ENCODE peak calls at places on chromosomes 6 and 20, in four cellular contexts. S is AG09309, X is AG04450, Q is spleen. P is an unnamed sample.

GRCh38 chr20:3710703-3711417 is 1.5 kb downstream of the SIGLEC1 start:
- DNase-seq in S (no peak), X (no peak), Q (peak; percentile 91), P (peak; percentile 52)

GRCh38 chr6:79602859-79603258 is 28.3 kb upstream of the SH3BGRL2 start:
- DNase-seq in S (no peak), X (no peak), Q (no peak), P (no peak)

GRCh38 chr6:13648850-13649249 is 33.7 kb downstream of the NOL7 start:
- DNase-seq in S (no peak), X (no peak), Q (no peak), P (no peak)

GRCh38 chr6:74931567-74931966 is 274.3 kb downstream of the COL12A1 start:
- DNase-seq in S (peak; percentile 93), X (peak; percentile 47), Q (no peak), P (no peak)

GRCh38 chr6:151494235-151494950 is 576 bp downstream of the CCDC170 start:
- DNase-seq in S (no peak), X (no peak), Q (peak; percentile 82), P (no peak)

GRCh38 chr20:15673206-15673605 is 900.0 kb downstream of the KIF16B start:
- DNase-seq in S (peak; percentile 84), X (peak; percentile 47), Q (no peak), P (no peak)

GRCh38 chr6:133646021-133646682 is 242.8 kb upstream of the TCF21 start:
- DNase-seq in S (peak; percentile 38), X (no peak), Q (no peak), P (no peak)

GRCh38 chr6:55869731-55870130 is 5.7 kb downstream of the BMP5 start:
- DNase-seq in S (no peak), X (no peak), Q (no peak), P (no peak)

GRCh38 chr6:155493694-155494143 is 38.1 kb upstream of the NOX3 start:
- DNase-seq in S (peak; percentile 99), X (peak; percentile 98), Q (no peak), P (no peak)

GRCh38 chr20:57403216-57403615 is 12.0 kb downstream of the RBM38 start:
- DNase-seq in S (no peak), X (no peak), Q (peak; percentile 73), P (peak; percentile 68)

GRCh38 chr6:34592208-34592952 is 36.3 kb upstream of the SPDEF start:
- DNase-seq in S (no peak), X (no peak), Q (no peak), P (no peak)

GRCh38 chr6:33988121-33989015 is 157.5 kb downstream of the GRM4 start:
- DNase-seq in S (no peak), X (no peak), Q (peak; percentile 45), P (no peak)

GRCh38 chr20:48738399-48739304 is 89.1 kb downstream of the PREX1 start:
- DNase-seq in S (no peak), X (no peak), Q (no peak), P (no peak)

GRCh38 chr6:125780540-125781306 is 10.0 kb upstream of the NCOA7 start:
- DNase-seq in S (no peak), X (no peak), Q (peak; percentile 88), P (no peak)

GRCh38 chr20:46568570-46569129 is 18.2 kb upstream of the OCSTAMP start:
- DNase-seq in S (peak; percentile 2), X (no peak), Q (peak; percentile 80), P (no peak)

GRCh38 chr6:12077021-12077420 is 64.9 kb downstream of the HIVEP1 start:
- DNase-seq in S (no peak), X (no peak), Q (no peak), P (no peak)

GRCh38 chr20:25623736-25624499 is at the start of gene NANP:
- DNase-seq in S (peak; percentile 90), X (peak; percentile 94), Q (peak; percentile 97), P (peak; percentile 99)
- TF ChIP-seq CTCF in S (peak; percentile 11), X (no peak), Q (no peak), P (peak; percentile 24)

DNA sequence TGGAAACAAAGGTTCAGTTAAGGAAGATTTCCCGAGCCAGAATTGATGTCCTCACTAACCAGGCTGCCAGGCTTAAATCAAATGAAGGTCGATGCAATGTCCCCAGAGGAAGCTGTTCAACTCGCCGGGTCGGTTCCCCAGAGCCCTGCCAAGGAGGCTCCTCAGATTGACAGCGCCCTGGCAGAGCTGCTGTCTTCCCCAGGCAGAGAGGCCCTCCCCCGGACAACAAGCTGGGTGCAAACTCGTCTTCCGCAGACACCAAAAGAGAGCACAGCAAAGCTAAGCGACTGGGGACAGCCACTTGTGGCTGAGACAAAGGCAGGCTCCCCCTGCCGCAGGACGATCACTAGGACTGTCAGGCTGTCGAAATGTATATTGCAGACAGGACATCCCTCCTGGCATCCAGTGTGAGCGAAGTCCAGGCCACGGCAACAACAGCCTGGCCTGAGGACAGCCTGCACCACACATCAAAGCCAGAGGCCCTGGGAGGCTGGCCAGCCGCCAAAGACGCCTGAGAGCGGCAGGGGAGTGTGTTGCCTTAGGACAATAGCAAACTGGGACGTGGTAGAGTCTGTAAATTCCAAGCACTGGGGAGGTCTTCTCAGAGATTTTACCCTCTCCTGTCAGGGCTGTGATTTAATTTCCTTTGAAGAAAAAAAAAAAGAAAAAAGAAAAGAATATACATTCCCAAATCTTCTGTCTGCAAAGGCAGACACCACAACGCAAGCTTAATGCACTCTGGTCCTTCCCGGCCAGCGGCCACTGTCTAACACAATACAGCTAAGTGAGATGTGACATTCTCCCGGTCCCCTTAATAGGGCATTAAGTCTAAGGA is 99.1 kb downstream of the HIVEP2 start:
- DNase-seq in S (peak; percentile 24), X (no peak), Q (peak; percentile 91), P (peak; percentile 95)
- TF ChIP-seq CTCF in S (no peak), X (no peak), Q (no peak), P (peak; percentile 66)

DNA sequence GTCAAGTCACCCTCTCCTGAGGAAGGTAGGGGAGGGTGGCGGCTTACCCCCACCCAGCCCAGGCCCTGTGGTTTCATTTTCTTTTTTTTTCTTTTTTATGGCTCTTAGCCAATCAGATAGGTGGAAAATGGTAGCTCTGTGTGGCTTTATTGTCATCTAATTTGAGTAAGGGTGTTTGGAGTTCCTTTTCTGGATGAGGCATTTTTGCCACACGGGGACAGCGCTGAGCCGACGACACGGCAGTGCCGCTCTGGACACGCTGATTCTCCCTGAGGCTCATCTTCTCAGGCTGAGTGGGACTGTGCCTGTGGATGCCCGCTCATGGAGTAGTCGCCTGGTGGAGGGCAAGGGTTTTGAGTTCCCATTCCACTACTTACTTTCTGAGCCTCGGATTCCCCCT is 37.6 kb upstream of the ANGPT4 start:
- DNase-seq in S (no peak), X (no peak), Q (peak; percentile 29), P (no peak)
- TF ChIP-seq CTCF in S (peak; percentile 47), X (peak; percentile 41), Q (no peak), P (peak; percentile 37)

DNA sequence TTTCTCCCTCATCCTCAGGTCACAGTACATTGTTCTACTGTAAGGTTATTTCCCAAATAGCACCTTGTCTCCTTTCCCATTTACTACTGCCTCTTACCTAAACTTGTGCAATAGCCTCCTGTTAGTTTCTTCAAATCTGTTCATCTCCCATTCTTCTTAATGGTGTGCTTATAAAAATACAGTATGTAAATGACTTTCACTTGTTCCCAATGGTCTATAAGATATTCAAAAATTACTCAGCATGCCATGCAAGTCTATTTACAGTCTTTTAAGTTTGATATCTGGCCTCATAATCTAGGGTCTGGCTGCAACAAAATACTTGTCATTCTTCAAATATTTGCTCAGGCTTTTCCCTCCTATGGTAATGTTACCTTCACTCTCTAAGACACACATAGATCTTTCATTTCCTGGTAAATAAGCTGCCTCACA is 31.5 kb upstream of the RHAG start:
- DNase-seq in S (no peak), X (no peak), Q (no peak), P (no peak)
- TF ChIP-seq CTCF in S (no peak), X (no peak), Q (no peak), P (no peak)

GRCh38 chr20:31945790-31946189 is 6.1 kb downstream of the PDRG1 start:
- DNase-seq in S (no peak), X (no peak), Q (no peak), P (no peak)

GRCh38 chr20:31948008-31948407 is 3.8 kb downstream of the PDRG1 start:
- DNase-seq in S (no peak), X (no peak), Q (no peak), P (no peak)

GRCh38 chr20:31949877-31950646 is 1.8 kb downstream of the PDRG1 start:
- DNase-seq in S (no peak), X (no peak), Q (no peak), P (no peak)

GRCh38 chr20:31943052-31943471 is 8.8 kb downstream of the PDRG1 start:
- DNase-seq in S (no peak), X (no peak), Q (no peak), P (no peak)

DNA sequence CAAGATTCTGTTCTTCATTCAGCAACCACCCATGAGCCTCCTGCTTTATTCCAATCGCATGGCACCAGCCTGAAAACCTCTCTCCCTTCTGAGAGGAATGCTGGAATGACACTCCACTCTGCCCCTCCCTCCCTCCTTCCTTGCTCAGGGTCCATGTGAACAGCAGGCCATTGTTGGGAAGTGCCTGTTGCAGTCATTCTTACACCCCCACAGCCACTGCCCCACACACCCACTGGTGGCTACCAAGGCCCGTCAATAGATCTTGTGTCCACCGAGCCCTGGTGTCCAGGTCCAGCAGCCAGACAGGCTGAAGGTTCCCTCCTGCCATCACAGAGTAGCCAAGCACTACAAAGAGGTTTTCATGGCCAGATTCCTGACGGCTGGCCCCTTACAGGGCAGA is 6.5 kb downstream of the PDRG1 start:
- DNase-seq in S (no peak), X (no peak), Q (no peak), P (no peak)
- TF ChIP-seq CTCF in S (no peak), X (no peak), Q (no peak), P (no peak)

DNA sequence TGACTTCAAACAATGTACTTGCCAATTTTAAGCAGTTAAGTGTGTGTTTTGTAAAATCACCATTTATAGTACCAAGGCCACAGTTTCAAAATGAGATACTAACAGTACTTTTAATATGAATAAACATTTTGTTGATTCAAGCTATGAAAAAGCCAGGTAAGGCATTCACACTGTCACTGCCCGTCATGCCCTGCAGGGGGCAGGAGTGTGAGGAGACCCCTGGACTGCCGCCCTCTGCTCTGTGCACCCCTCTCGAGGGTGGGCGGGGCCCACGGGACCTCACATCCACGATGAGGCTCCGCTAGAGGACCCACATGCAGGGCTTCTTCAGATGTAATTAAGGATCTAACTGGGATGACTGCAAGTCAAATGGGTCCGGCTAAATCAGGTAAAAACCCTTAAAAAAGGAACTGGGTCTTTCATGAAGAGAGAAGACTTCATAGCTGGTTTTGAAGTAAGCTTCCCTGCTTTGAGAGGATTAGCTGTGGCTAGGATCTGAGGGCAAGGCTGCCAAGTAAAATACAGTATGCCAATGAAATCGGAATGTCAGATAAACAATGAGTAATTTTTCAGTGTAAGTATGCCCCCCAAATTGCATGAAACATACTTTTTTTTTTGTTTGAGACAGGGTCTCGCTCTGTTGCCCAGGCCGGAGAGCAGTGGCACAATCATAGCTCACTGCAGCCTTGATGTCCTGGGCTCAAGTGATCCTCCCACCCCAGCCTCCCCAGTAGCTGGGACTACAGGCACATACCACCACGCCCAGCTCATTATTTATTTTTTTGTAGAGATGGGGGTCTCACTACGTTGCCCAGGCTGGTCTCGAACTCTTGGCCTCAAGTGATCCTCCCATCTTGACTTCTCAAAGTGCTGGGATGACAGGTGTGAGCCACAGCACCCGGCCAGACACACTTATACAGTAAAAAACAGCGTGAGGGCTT is 18.7 kb downstream of the DIDO1 start:
- DNase-seq in S (no peak), X (no peak), Q (no peak), P (no peak)
- TF ChIP-seq CTCF in S (peak; percentile 51), X (peak; percentile 43), Q (no peak), P (peak; percentile 72)

P was measured in chondrocyte.